ENCODE peak calls at places on chromosomes 1 and 21, in eight cellular contexts. One of them, this sample, is unnamed.

GRCh38 chr1:155193275-155193990 is 14.3 kb downstream of the THBS3 start:
- DNase-seq in stimulated activated CD4-positive, alpha-beta T cell treated with anti-CD3 and anti-CD28 coated beads, Interleukin-1b, Interleukin-23, amount 100 ng/mL, for 24 hours: peak
- DNase-seq in NCI-H1092: peak
- DNase-seq in stromal cell of bone marrow: peak
- DNase-seq in AG08395: peak
- DNase-seq in C1 segment of cervical spinal cord: peak
- DNase-seq in dermis blood vessel endothelial cell: peak
- DNase-seq in upper lobe of left lung: peak
- DNase-seq in this sample: peak

GRCh38 chr1:212566522-212567479 is 41.8 kb upstream of the ATF3 start:
- DNase-seq in stimulated activated CD4-positive, alpha-beta T cell treated with anti-CD3 and anti-CD28 coated beads, Interleukin-1b, Interleukin-23, amount 100 ng/mL, for 24 hours: no peak
- DNase-seq in NCI-H1092: no peak
- DNase-seq in stromal cell of bone marrow: peak
- DNase-seq in AG08395: peak
- DNase-seq in C1 segment of cervical spinal cord: peak
- DNase-seq in dermis blood vessel endothelial cell: peak
- DNase-seq in upper lobe of left lung: peak
- DNase-seq in this sample: no peak

GRCh38 chr1:91427741-91428140 is 23.1 kb upstream of the HFM1 start:
- DNase-seq in stimulated activated CD4-positive, alpha-beta T cell treated with anti-CD3 and anti-CD28 coated beads, Interleukin-1b, Interleukin-23, amount 100 ng/mL, for 24 hours: no peak
- DNase-seq in NCI-H1092: peak
- DNase-seq in stromal cell of bone marrow: no peak
- DNase-seq in AG08395: no peak
- DNase-seq in C1 segment of cervical spinal cord: no peak
- DNase-seq in dermis blood vessel endothelial cell: no peak
- DNase-seq in upper lobe of left lung: no peak
- DNase-seq in this sample: no peak

GRCh38 chr21:28237661-28238060 is 755.0 kb downstream of the LTN1 start:
- DNase-seq in stimulated activated CD4-positive, alpha-beta T cell treated with anti-CD3 and anti-CD28 coated beads, Interleukin-1b, Interleukin-23, amount 100 ng/mL, for 24 hours: no peak
- DNase-seq in NCI-H1092: no peak
- DNase-seq in stromal cell of bone marrow: no peak
- DNase-seq in AG08395: no peak
- DNase-seq in C1 segment of cervical spinal cord: no peak
- DNase-seq in dermis blood vessel endothelial cell: no peak
- DNase-seq in upper lobe of left lung: no peak
- DNase-seq in this sample: no peak

GRCh38 chr1:30422251-30422650 is 301.1 kb downstream of the MATN1 start:
- DNase-seq in stimulated activated CD4-positive, alpha-beta T cell treated with anti-CD3 and anti-CD28 coated beads, Interleukin-1b, Interleukin-23, amount 100 ng/mL, for 24 hours: no peak
- DNase-seq in NCI-H1092: no peak
- DNase-seq in stromal cell of bone marrow: no peak
- DNase-seq in AG08395: no peak
- DNase-seq in C1 segment of cervical spinal cord: no peak
- DNase-seq in dermis blood vessel endothelial cell: no peak
- DNase-seq in upper lobe of left lung: no peak
- DNase-seq in this sample: peak

GRCh38 chr21:25735895-25736597 is 1.3 kb downstream of the GABPA start:
- DNase-seq in stimulated activated CD4-positive, alpha-beta T cell treated with anti-CD3 and anti-CD28 coated beads, Interleukin-1b, Interleukin-23, amount 100 ng/mL, for 24 hours: no peak
- DNase-seq in NCI-H1092: no peak
- DNase-seq in stromal cell of bone marrow: no peak
- DNase-seq in AG08395: no peak
- DNase-seq in C1 segment of cervical spinal cord: no peak
- DNase-seq in dermis blood vessel endothelial cell: peak
- DNase-seq in upper lobe of left lung: no peak
- DNase-seq in this sample: no peak

GRCh38 chr1:212595787-212596714 is 12.5 kb upstream of the ATF3 start:
- DNase-seq in stimulated activated CD4-positive, alpha-beta T cell treated with anti-CD3 and anti-CD28 coated beads, Interleukin-1b, Interleukin-23, amount 100 ng/mL, for 24 hours: no peak
- DNase-seq in NCI-H1092: no peak
- DNase-seq in stromal cell of bone marrow: peak
- DNase-seq in AG08395: peak
- DNase-seq in C1 segment of cervical spinal cord: no peak
- DNase-seq in dermis blood vessel endothelial cell: peak
- DNase-seq in upper lobe of left lung: peak
- DNase-seq in this sample: no peak

GRCh38 chr1:215923129-215923824 is 356.2 kb downstream of the KCTD3 start:
- DNase-seq in stimulated activated CD4-positive, alpha-beta T cell treated with anti-CD3 and anti-CD28 coated beads, Interleukin-1b, Interleukin-23, amount 100 ng/mL, for 24 hours: no peak
- DNase-seq in NCI-H1092: no peak
- DNase-seq in stromal cell of bone marrow: no peak
- DNase-seq in AG08395: no peak
- DNase-seq in C1 segment of cervical spinal cord: no peak
- DNase-seq in dermis blood vessel endothelial cell: no peak
- DNase-seq in upper lobe of left lung: no peak
- DNase-seq in this sample: no peak

GRCh38 chr1:93448983-93449805 is 1.3 kb downstream of the FNBP1L start:
- DNase-seq in stimulated activated CD4-positive, alpha-beta T cell treated with anti-CD3 and anti-CD28 coated beads, Interleukin-1b, Interleukin-23, amount 100 ng/mL, for 24 hours: no peak
- DNase-seq in NCI-H1092: peak
- DNase-seq in stromal cell of bone marrow: no peak
- DNase-seq in AG08395: peak
- DNase-seq in C1 segment of cervical spinal cord: no peak
- DNase-seq in dermis blood vessel endothelial cell: peak
- DNase-seq in upper lobe of left lung: peak
- DNase-seq in this sample: no peak

GRCh38 chr1:110781525-110781924 is 91.4 kb upstream of the CD53 start:
- DNase-seq in stimulated activated CD4-positive, alpha-beta T cell treated with anti-CD3 and anti-CD28 coated beads, Interleukin-1b, Interleukin-23, amount 100 ng/mL, for 24 hours: no peak
- DNase-seq in NCI-H1092: no peak
- DNase-seq in stromal cell of bone marrow: no peak
- DNase-seq in AG08395: no peak
- DNase-seq in C1 segment of cervical spinal cord: no peak
- DNase-seq in dermis blood vessel endothelial cell: no peak
- DNase-seq in upper lobe of left lung: no peak
- DNase-seq in this sample: no peak

This sample was measured in right lobe of liver.